ENCODE peak calls at places on chromosomes 5 and 9, in ten cellular contexts. S is activated CD8-positive, alpha-beta memory T cell treated with anti-CD3 and anti-CD28 coated beads for 1 hour; I is DMS153; R is hippocampal formation; Y is stimulated activated CD4-positive, alpha-beta T cell treated with anti-CD3 and anti-CD28 coated beads, Interleukin-1b, Interleukin-23, amount 100 ng/mL, for 24 hours; A is chondrocyte; Z is NCI-H510A; N is progenitor cell of endocrine pancreas; B is GM12864; L is endothelial cell. X is an unnamed sample.
A peak's percentile ranks its signal among the peaks of the same experiment; 100 is the strongest.

GRCh38 chr5:41337724-41338123 is 124.4 kb upstream of the C6 start:
- DNase-seq in S (no peak), I (no peak), R (no peak), Y (no peak), A (no peak), Z (no peak), N (no peak), B (no peak), L (no peak), X (no peak)

GRCh38 chr5:131952286-131952857 is 6.9 kb upstream of the MEIKIN start:
- DNase-seq in S (no peak), I (no peak), R (no peak), Y (no peak), A (no peak), Z (no peak), N (no peak), B (no peak), L (no peak), X (no peak)

GRCh38 chr5:160685695-160686094 is 166.3 kb downstream of the ATP10B start:
- DNase-seq in S (no peak), I (no peak), R (no peak), Y (no peak), A (no peak), Z (no peak), N (no peak), B (no peak), L (peak; percentile 11), X (no peak)

GRCh38 chr5:56705217-56705616 is 110.1 kb upstream of the MAP3K1 start:
- DNase-seq in S (no peak), I (no peak), R (no peak), Y (no peak), A (no peak), Z (peak; percentile 4), N (no peak), B (no peak), L (no peak), X (no peak)

GRCh38 chr5:72702881-72703434 is 113.5 kb upstream of the TNPO1 start:
- DNase-seq in S (no peak), I (no peak), R (no peak), Y (no peak), A (no peak), Z (no peak), N (no peak), B (no peak), L (no peak), X (no peak)

GRCh38 chr9:99809586-99810357 is 11.9 kb upstream of the NR4A3 start:
- DNase-seq in S (no peak), I (no peak), R (no peak), Y (no peak), A (no peak), Z (no peak), N (no peak), B (no peak), L (no peak), X (no peak)

GRCh38 chr5:111775224-111775623 is 18.2 kb upstream of the NREP start:
- DNase-seq in S (no peak), I (no peak), R (no peak), Y (no peak), A (no peak), Z (no peak), N (no peak), B (no peak), L (no peak), X (no peak)

GRCh38 chr5:141003791-141004601 is 37.7 kb downstream of the PCDHAC2 start:
- DNase-seq in S (no peak), I (peak; percentile 81), R (no peak), Y (no peak), A (no peak), Z (peak; percentile 63), N (no peak), B (no peak), L (no peak), X (no peak)

GRCh38 chr9:89771205-89771604 is 166.4 kb downstream of the GADD45G start:
- DNase-seq in S (no peak), I (no peak), R (no peak), Y (no peak), A (no peak), Z (no peak), N (no peak), B (no peak), L (no peak), X (no peak)

GRCh38 chr5:14937277-14937676 is 65.7 kb upstream of the ANKH start:
- DNase-seq in S (no peak), I (peak; percentile 17), R (no peak), Y (no peak), A (no peak), Z (no peak), N (no peak), B (no peak), L (no peak), X (no peak)

GRCh38 chr5:121031487-121031886 is 567.4 kb downstream of the PRR16 start:
- DNase-seq in S (no peak), I (no peak), R (no peak), Y (no peak), A (no peak), Z (no peak), N (no peak), B (no peak), L (no peak), X (no peak)

GRCh38 chr5:153883829-153884228 is 154.9 kb downstream of the FAM114A2 start:
- DNase-seq in S (no peak), I (no peak), R (no peak), Y (no peak), A (no peak), Z (no peak), N (no peak), B (no peak), L (no peak), X (no peak)

GRCh38 chr5:149448831-149449714 is 70.0 kb upstream of the IL17B start:
- DNase-seq in S (no peak), I (no peak), R (no peak), Y (no peak), A (no peak), Z (no peak), N (no peak), B (no peak), L (no peak), X (no peak)

GRCh38 chr9:5499889-5500398 is 10.4 kb upstream of the PDCD1LG2 start:
- DNase-seq in S (no peak), I (peak; percentile 59), R (no peak), Y (no peak), A (no peak), Z (no peak), N (no peak), B (no peak), L (peak; percentile 25), X (no peak)

GRCh38 chr5:130337179-130337888 is 433.1 kb downstream of the CHSY3 start:
- DNase-seq in S (no peak), I (no peak), R (no peak), Y (no peak), A (no peak), Z (no peak), N (no peak), B (no peak), L (no peak), X (no peak)

GRCh38 chr9:115262952-115263351 is 145.0 kb upstream of the TNC start:
- DNase-seq in S (no peak), I (peak; percentile 55), R (no peak), Y (no peak), A (no peak), Z (peak; percentile 10), N (no peak), B (no peak), L (no peak), X (no peak)

GRCh38 chr9:98887918-98888510 is 55.7 kb upstream of the COL15A1 start:
- DNase-seq in S (no peak), I (no peak), R (no peak), Y (no peak), A (no peak), Z (no peak), N (no peak), B (no peak), L (no peak), X (peak; percentile 65)

GRCh38 chr5:113142186-113142585 is 165.6 kb downstream of the DCP2 start:
- DNase-seq in S (no peak), I (no peak), R (no peak), Y (no peak), A (no peak), Z (no peak), N (no peak), B (no peak), L (no peak), X (no peak)

GRCh38 chr9:129412814-129413536 is 207.9 kb downstream of the C9orf50 start:
- DNase-seq in S (no peak), I (peak; percentile 75), R (peak; percentile 48), Y (no peak), A (peak; percentile 70), Z (no peak), N (no peak), B (no peak), L (peak; percentile 58), X (peak; percentile 64)

GRCh38 chr5:126875303-126875785 is 98.4 kb downstream of the LMNB1 start:
- DNase-seq in S (no peak), I (no peak), R (no peak), Y (no peak), A (no peak), Z (no peak), N (no peak), B (no peak), L (no peak), X (no peak)

GRCh38 chr9:72297516-72297915 is 67.5 kb downstream of the ZFAND5 start:
- DNase-seq in S (no peak), I (no peak), R (no peak), Y (no peak), A (no peak), Z (no peak), N (no peak), B (no peak), L (no peak), X (no peak)

GRCh38 chr5:110055301-110055700 is 365.6 kb downstream of the MAN2A1 start:
- DNase-seq in S (no peak), I (no peak), R (peak; percentile 43), Y (no peak), A (no peak), Z (no peak), N (no peak), B (no peak), L (no peak), X (no peak)

GRCh38 chr5:43389679-43390329 is 22.4 kb downstream of the CCL28 start:
- DNase-seq in S (no peak), I (peak; percentile 87), R (peak; percentile 90), Y (peak; percentile 26), A (no peak), Z (peak; percentile 52), N (peak; percentile 25), B (peak; percentile 35), L (peak; percentile 62), X (no peak)